ENCODE peak calls at places on chromosomes 11 and 22, in six cellular contexts. I, G, V, O, W and L are unnamed samples.
A peak's percentile ranks its signal among the peaks of the same experiment; 100 is the strongest.

GRCh38 chr11:35056391-35057093 is 82.4 kb upstream of the CD44 start:
- DNase-seq in I (no peak), G (no peak), V (no peak), O (peak; percentile 67), W (no peak), L (peak; percentile 98)

GRCh38 chr22:45506961-45507360 is 4.3 kb downstream of the FBLN1 start:
- DNase-seq in I (no peak), G (no peak), V (no peak), O (no peak), W (no peak), L (no peak)

GRCh38 chr22:39959640-39960447 is at the start of gene TMA7B:
- DNase-seq in I (no peak), G (no peak), V (peak; percentile 32), O (no peak), W (no peak), L (peak; percentile 27)

GRCh38 chr22:41222846-41223507 is 17.8 kb downstream of the CHADL start:
- DNase-seq in I (no peak), G (no peak), V (no peak), O (no peak), W (no peak), L (no peak)

GRCh38 chr11:13446444-13446843 is 16.6 kb downstream of the BTBD10 start:
- DNase-seq in I (no peak), G (no peak), V (no peak), O (no peak), W (no peak), L (peak; percentile 18)

GRCh38 chr11:73314121-73314948 is 6.3 kb downstream of the ARHGEF17 start:
- DNase-seq in I (no peak), G (no peak), V (peak; percentile 77), O (no peak), W (no peak), L (no peak)

GRCh38 chr11:75400110-75400865 is 970 bp downstream of the RPS3 start:
- DNase-seq in I (no peak), G (no peak), V (no peak), O (no peak), W (no peak), L (peak; percentile 29)

GRCh38 chr11:32473282-32473909 is 38.1 kb upstream of the WT1 start:
- DNase-seq in I (no peak), G (no peak), V (no peak), O (no peak), W (no peak), L (no peak)

GRCh38 chr11:2804701-2805387 is 80.7 kb downstream of the CDKN1C start:
- DNase-seq in I (no peak), G (no peak), V (peak; percentile 16), O (no peak), W (no peak), L (no peak)

GRCh38 chr11:120336641-120337132 is 474 bp downstream of the ARHGEF12 start:
- DNase-seq in I (peak; percentile 40), G (peak; percentile 73), V (no peak), O (no peak), W (no peak), L (no peak)

GRCh38 chr11:44519989-44520737 is 45.3 kb upstream of the CD82 start:
- DNase-seq in I (no peak), G (no peak), V (no peak), O (no peak), W (no peak), L (no peak)

GRCh38 chr11:47837929-47838328 is 10.2 kb downstream of the NUP160 start:
- DNase-seq in I (no peak), G (no peak), V (no peak), O (no peak), W (no peak), L (no peak)

GRCh38 chr22:36374603-36375024 is 13.2 kb downstream of the MYH9 start:
- DNase-seq in I (no peak), G (no peak), V (no peak), O (peak; percentile 81), W (peak; percentile 25), L (peak; percentile 89)

GRCh38 chr22:46089426-46090041 is 60.8 kb upstream of the PPARA start:
- DNase-seq in I (no peak), G (no peak), V (no peak), O (no peak), W (no peak), L (no peak)

GRCh38 chr22:25624486-25624885 is 60.0 kb downstream of the GRK3 start:
- DNase-seq in I (no peak), G (no peak), V (no peak), O (no peak), W (no peak), L (no peak)

GRCh38 chr11:76524919-76525318 is 80.1 kb downstream of the EMSY start:
- DNase-seq in I (peak; percentile 72), G (no peak), V (no peak), O (peak; percentile 34), W (no peak), L (no peak)

GRCh38 chr11:108870373-108871020 is 205.6 kb downstream of the DDX10 start:
- DNase-seq in I (no peak), G (no peak), V (no peak), O (no peak), W (no peak), L (no peak)

GRCh38 chr11:59801981-59802638 is 8.5 kb downstream of the MRPL16 start:
- DNase-seq in I (no peak), G (peak; percentile 48), V (peak; percentile 23), O (no peak), W (no peak), L (no peak)

GRCh38 chr22:49294656-49295464 is 532.8 kb downstream of the BRD1 start:
- DNase-seq in I (no peak), G (peak; percentile 8), V (no peak), O (no peak), W (no peak), L (no peak)

GRCh38 chr11:28581286-28582242 is 473.4 kb downstream of the METTL15 start:
- DNase-seq in I (no peak), G (no peak), V (no peak), O (no peak), W (no peak), L (peak; percentile 85)